ENCODE peak calls at places on chromosomes 2 and 18, in seven cellular contexts. I is neural progenitor cell; J is lower lobe of right lung; M is upper lobe of right lung; T is tibial artery; N is kidney; X is CD8-positive, alpha-beta memory T cell. G is an unnamed sample.

GRCh38 chr18:38751897-38752296 is 1186.3 kb upstream of the CELF4 start:
- DNase-seq in I (no peak), J (no peak), M (no peak), T (no peak), N (no peak), X (no peak), G (no peak)

GRCh38 chr2:12702661-12703121 is 14.0 kb upstream of the TRIB2 start:
- DNase-seq in I (peak; percentile 12), J (no peak), M (no peak), T (no peak), N (no peak), X (no peak), G (no peak)

GRCh38 chr2:156320491-156320896 is 12.0 kb downstream of the NR4A2 start:
- DNase-seq in I (peak; percentile 57), J (peak; percentile 47), M (no peak), T (peak; percentile 82), N (peak; percentile 78), X (no peak), G (peak; percentile 67)

GRCh38 chr18:39647627-39648502 is 2082.3 kb upstream of the CELF4 start:
- DNase-seq in I (no peak), J (no peak), M (no peak), T (no peak), N (no peak), X (no peak), G (no peak)

GRCh38 chr18:50441518-50441917 is 66.7 kb downstream of the SKA1 start:
- DNase-seq in I (peak; percentile 32), J (no peak), M (no peak), T (no peak), N (no peak), X (no peak), G (no peak)

GRCh38 chr2:68855550-68855949 is 15.6 kb downstream of the BMP10 start:
- DNase-seq in I (no peak), J (no peak), M (no peak), T (no peak), N (no peak), X (no peak), G (no peak)

GRCh38 chr18:67783215-67783946 is 266.9 kb upstream of the DSEL start:
- DNase-seq in I (no peak), J (no peak), M (no peak), T (no peak), N (no peak), X (no peak), G (no peak)

GRCh38 chr2:63553049-63553448 is 35.2 kb downstream of the WDPCP start:
- DNase-seq in I (no peak), J (no peak), M (no peak), T (no peak), N (no peak), X (no peak), G (no peak)

GRCh38 chr2:107553045-107553444 is 273.6 kb upstream of the RGPD4 start:
- DNase-seq in I (no peak), J (no peak), M (no peak), T (no peak), N (no peak), X (no peak), G (no peak)

GRCh38 chr2:42049411-42050349 is 1.9 kb downstream of the PKDCC start:
- DNase-seq in I (no peak), J (no peak), M (no peak), T (peak; percentile 79), N (peak; percentile 76), X (no peak), G (peak; percentile 70)

GRCh38 chr18:4060427-4061281 is 394.5 kb downstream of the DLGAP1 start:
- DNase-seq in I (no peak), J (no peak), M (no peak), T (no peak), N (no peak), X (no peak), G (no peak)

GRCh38 chr2:36371963-36372391 is 16.4 kb downstream of the CRIM1 start:
- DNase-seq in I (peak; percentile 71), J (no peak), M (no peak), T (no peak), N (no peak), X (no peak), G (no peak)

GRCh38 chr2:64683771-64684510 is 30.2 kb upstream of the SERTAD2 start:
- DNase-seq in I (no peak), J (no peak), M (no peak), T (no peak), N (no peak), X (no peak), G (no peak)

GRCh38 chr18:42545825-42546224 is 569.7 kb downstream of the RIT2 start:
- DNase-seq in I (no peak), J (no peak), M (no peak), T (no peak), N (no peak), X (no peak), G (no peak)

GRCh38 chr2:200750323-200750910 is 61.3 kb upstream of the BZW1 start:
- DNase-seq in I (no peak), J (no peak), M (no peak), T (no peak), N (no peak), X (no peak), G (no peak)

GRCh38 chr2:5365871-5366461 is 326.2 kb upstream of the SOX11 start:
- DNase-seq in I (peak; percentile 88), J (peak; percentile 74), M (peak; percentile 86), T (no peak), N (peak; percentile 81), X (no peak), G (peak; percentile 79)

GRCh38 chr2:40482091-40482490 is 30.2 kb upstream of the SLC8A1 start:
- DNase-seq in I (no peak), J (no peak), M (no peak), T (no peak), N (no peak), X (no peak), G (no peak)

GRCh38 chr2:190359896-190360376 is 16.5 kb downstream of the INPP1 start:
- DNase-seq in I (peak; percentile 13), J (no peak), M (no peak), T (peak; percentile 72), N (peak; percentile 78), X (peak; percentile 8), G (peak; percentile 81)
- H3K27ac ChIP-seq in I (no peak overlapping the region), J (peak overlapping the region; percentile 64), M (peak overlapping the region; percentile 65), T (peak overlapping the region; percentile 53), N (no peak overlapping the region), X (peak overlapping the region; percentile 45), G (peak overlapping the region; percentile 73)

GRCh38 chr2:219314804-219315468 is 5.7 kb upstream of the PTPRN start:
- DNase-seq in I (no peak), J (no peak), M (no peak), T (peak; percentile 23), N (no peak), X (no peak), G (no peak)

GRCh38 chr2:219308142-219309093 is 783 bp downstream of the PTPRN start:
- DNase-seq in I (peak; percentile 95), J (peak; percentile 63), M (peak; percentile 79), T (no peak), N (no peak), X (peak; percentile 60), G (no peak)

GRCh38 chr2:219306047-219306446 is 3.2 kb downstream of the PTPRN start:
- DNase-seq in I (no peak), J (no peak), M (no peak), T (no peak), N (no peak), X (no peak), G (no peak)

GRCh38 chr2:219304223-219304622 is 5.0 kb downstream of the PTPRN start:
- DNase-seq in I (no peak), J (no peak), M (no peak), T (no peak), N (no peak), X (no peak), G (no peak)

GRCh38 chr2:219309278-219309677 is at the start of gene PTPRN:
- DNase-seq in I (peak; percentile 87), J (no peak), M (peak; percentile 49), T (no peak), N (no peak), X (no peak), G (no peak)
- H3K27ac ChIP-seq in I (no peak within 1 kb of the TSS), J (no peak within 1 kb of the TSS), M (no peak within 1 kb of the TSS), T (no peak within 1 kb of the TSS), N (no peak within 1 kb of the TSS), X (no peak within 1 kb of the TSS), G (no peak within 1 kb of the TSS)

DNA sequence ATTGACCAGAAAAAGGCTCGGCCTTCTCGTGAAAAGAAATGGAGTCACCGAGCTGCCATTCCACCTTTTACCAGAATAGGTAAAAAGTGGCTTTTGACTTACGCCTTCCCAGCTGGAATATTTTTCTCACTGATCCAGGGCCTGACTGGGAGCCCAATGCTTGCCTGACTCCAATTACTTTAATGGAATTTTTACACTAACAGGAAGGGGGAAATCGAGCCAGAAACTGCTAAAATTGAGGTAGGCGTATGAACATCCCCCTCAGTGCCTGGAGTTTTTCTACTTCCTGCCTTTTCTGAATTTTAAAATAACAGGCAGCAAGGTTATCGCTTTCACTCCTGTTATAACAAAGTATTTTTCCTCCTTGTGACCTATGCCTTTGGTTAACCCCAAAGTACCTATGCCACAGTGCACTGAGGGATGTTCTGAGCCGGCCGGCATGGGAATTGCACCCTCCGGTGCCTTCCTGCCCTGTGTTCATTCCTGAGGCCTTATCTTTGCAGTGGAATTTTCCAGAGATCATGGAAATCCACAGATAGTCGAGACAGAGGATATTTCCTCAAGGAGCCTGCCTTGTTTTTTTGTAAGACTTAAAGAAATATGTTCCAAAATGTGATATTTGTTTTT is 18.3 kb upstream of the RPL31 start:
- DNase-seq in I (no peak), J (no peak), M (no peak), T (no peak), N (no peak), X (no peak), G (peak; percentile 50)
- H3K27ac ChIP-seq in I (no peak overlapping the region), J (no peak overlapping the region), M (no peak overlapping the region), T (no peak overlapping the region), N (no peak overlapping the region), X (no peak overlapping the region), G (peak overlapping the region; percentile 31)

DNA sequence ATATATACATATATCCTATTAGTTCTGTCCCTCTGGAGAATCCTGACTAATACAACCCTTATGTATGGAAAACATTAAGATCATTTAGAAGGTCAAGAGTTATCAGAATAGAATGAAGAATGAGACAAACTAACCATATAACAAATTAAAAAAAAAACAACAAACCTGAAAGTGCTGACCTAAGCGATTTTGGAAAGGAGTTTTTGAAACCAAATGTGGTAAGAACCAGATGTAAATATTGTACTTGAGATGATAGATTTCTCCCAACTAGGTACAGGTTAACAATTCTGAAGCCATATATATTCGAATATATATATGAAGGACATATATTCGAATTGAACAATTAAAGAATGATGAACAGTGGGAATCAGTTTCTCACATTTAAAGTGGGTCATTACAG is 917.8 kb upstream of the SLC39A10 start:
- DNase-seq in I (no peak), J (no peak), M (no peak), T (no peak), N (no peak), X (no peak), G (no peak)
- H3K27ac ChIP-seq in I (no peak overlapping the region), J (no peak overlapping the region), M (no peak overlapping the region), T (no peak overlapping the region), N (no peak overlapping the region), X (no peak overlapping the region), G (no peak overlapping the region)